ENCODE peak calls at places on chromosomes 6 and 20, in six cellular contexts. One of them, this sample, is unnamed.

GRCh38 chr6:49676671-49677281 is 36.6 kb downstream of the CRISP2 start:
- DNase-seq in GM12878: no peak
- DNase-seq in SK-N-SH: no peak
- DNase-seq in HepG2: no peak
- DNase-seq in H1: no peak
- DNase-seq in K562: no peak
- DNase-seq in this sample: no peak

GRCh38 chr6:138013949-138014348 is 93.3 kb downstream of the PERP start:
- DNase-seq in GM12878: no peak
- DNase-seq in SK-N-SH: no peak
- DNase-seq in HepG2: no peak
- DNase-seq in H1: no peak
- DNase-seq in K562: no peak
- DNase-seq in this sample: no peak

GRCh38 chr6:149941583-149942460 is at the start of gene ULBP2:
- DNase-seq in GM12878: no peak
- DNase-seq in SK-N-SH: peak; percentile 96
- DNase-seq in HepG2: no peak
- DNase-seq in H1: no peak
- DNase-seq in K562: peak; percentile 92
- DNase-seq in this sample: peak; percentile 87

GRCh38 chr6:42276008-42276890 is 58.6 kb upstream of the MRPS10 start:
- DNase-seq in GM12878: no peak
- DNase-seq in SK-N-SH: no peak
- DNase-seq in HepG2: no peak
- DNase-seq in H1: no peak
- DNase-seq in K562: no peak
- DNase-seq in this sample: no peak

GRCh38 chr20:2093200-2093781 is 8.3 kb upstream of the STK35 start:
- DNase-seq in GM12878: no peak
- DNase-seq in SK-N-SH: peak; percentile 36
- DNase-seq in HepG2: peak; percentile 50
- DNase-seq in H1: no peak
- DNase-seq in K562: peak; percentile 12
- DNase-seq in this sample: peak; percentile 59

GRCh38 chr6:117547688-117548621 is 54.4 kb downstream of the GOPC start:
- DNase-seq in GM12878: no peak
- DNase-seq in SK-N-SH: peak; percentile 80
- DNase-seq in HepG2: no peak
- DNase-seq in H1: no peak
- DNase-seq in K562: no peak
- DNase-seq in this sample: no peak

GRCh38 chr6:11111769-11112437 is 378 bp upstream of the ERVFRD-1 start:
- DNase-seq in GM12878: no peak
- DNase-seq in SK-N-SH: no peak
- DNase-seq in HepG2: no peak
- DNase-seq in H1: no peak
- DNase-seq in K562: peak; percentile 72
- DNase-seq in this sample: no peak

GRCh38 chr20:10249048-10249770 is 30.6 kb downstream of the SNAP25 start:
- DNase-seq in GM12878: no peak
- DNase-seq in SK-N-SH: no peak
- DNase-seq in HepG2: no peak
- DNase-seq in H1: no peak
- DNase-seq in K562: no peak
- DNase-seq in this sample: peak; percentile 94

GRCh38 chr20:62059926-62060630 is 5.6 kb downstream of the TAF4 start:
- DNase-seq in GM12878: no peak
- DNase-seq in SK-N-SH: no peak
- DNase-seq in HepG2: no peak
- DNase-seq in H1: no peak
- DNase-seq in K562: no peak
- DNase-seq in this sample: no peak

GRCh38 chr6:50128420-50129005 is 78.8 kb upstream of the DEFB112 start:
- DNase-seq in GM12878: no peak
- DNase-seq in SK-N-SH: peak; percentile 21
- DNase-seq in HepG2: peak; percentile 5
- DNase-seq in H1: no peak
- DNase-seq in K562: peak; percentile 23
- DNase-seq in this sample: peak; percentile 1

GRCh38 chr6:94045473-94045872 is 626.1 kb upstream of the EPHA7 start:
- DNase-seq in GM12878: no peak
- DNase-seq in SK-N-SH: no peak
- DNase-seq in HepG2: no peak
- DNase-seq in H1: no peak
- DNase-seq in K562: no peak
- DNase-seq in this sample: no peak

GRCh38 chr6:153044295-153044694 is 41.8 kb upstream of the MTRF1L start:
- DNase-seq in GM12878: no peak
- DNase-seq in SK-N-SH: no peak
- DNase-seq in HepG2: no peak
- DNase-seq in H1: no peak
- DNase-seq in K562: no peak
- DNase-seq in this sample: no peak

GRCh38 chr6:16473908-16474791 is 235.8 kb downstream of the GMPR start:
- DNase-seq in GM12878: peak; percentile 67
- DNase-seq in SK-N-SH: no peak
- DNase-seq in HepG2: no peak
- DNase-seq in H1: no peak
- DNase-seq in K562: no peak
- DNase-seq in this sample: no peak

GRCh38 chr20:34946661-34947060 is 8.9 kb downstream of the GSS start:
- DNase-seq in GM12878: no peak
- DNase-seq in SK-N-SH: no peak
- DNase-seq in HepG2: peak; percentile 58
- DNase-seq in H1: no peak
- DNase-seq in K562: no peak
- DNase-seq in this sample: no peak

GRCh38 chr6:16380220-16380809 is 141.9 kb downstream of the GMPR start:
- DNase-seq in GM12878: no peak
- DNase-seq in SK-N-SH: peak; percentile 32
- DNase-seq in HepG2: no peak
- DNase-seq in H1: no peak
- DNase-seq in K562: no peak
- DNase-seq in this sample: no peak

GRCh38 chr20:19382371-19382770 is 169.9 kb downstream of the SLC24A3 start:
- DNase-seq in GM12878: no peak
- DNase-seq in SK-N-SH: no peak
- DNase-seq in HepG2: no peak
- DNase-seq in H1: no peak
- DNase-seq in K562: no peak
- DNase-seq in this sample: no peak

GRCh38 chr20:19392344-19393140 is 180.1 kb downstream of the SLC24A3 start:
- DNase-seq in GM12878: no peak
- DNase-seq in SK-N-SH: no peak
- DNase-seq in HepG2: no peak
- DNase-seq in H1: no peak
- DNase-seq in K562: no peak
- DNase-seq in this sample: no peak

GRCh38 chr20:19384940-19385339 is 172.5 kb downstream of the SLC24A3 start:
- DNase-seq in GM12878: no peak
- DNase-seq in SK-N-SH: no peak
- DNase-seq in HepG2: no peak
- DNase-seq in H1: no peak
- DNase-seq in K562: no peak
- DNase-seq in this sample: no peak

GRCh38 chr20:19381947-19382346 is 169.5 kb downstream of the SLC24A3 start:
- DNase-seq in GM12878: no peak
- DNase-seq in SK-N-SH: no peak
- DNase-seq in HepG2: no peak
- DNase-seq in H1: no peak
- DNase-seq in K562: no peak
- DNase-seq in this sample: no peak

DNA sequence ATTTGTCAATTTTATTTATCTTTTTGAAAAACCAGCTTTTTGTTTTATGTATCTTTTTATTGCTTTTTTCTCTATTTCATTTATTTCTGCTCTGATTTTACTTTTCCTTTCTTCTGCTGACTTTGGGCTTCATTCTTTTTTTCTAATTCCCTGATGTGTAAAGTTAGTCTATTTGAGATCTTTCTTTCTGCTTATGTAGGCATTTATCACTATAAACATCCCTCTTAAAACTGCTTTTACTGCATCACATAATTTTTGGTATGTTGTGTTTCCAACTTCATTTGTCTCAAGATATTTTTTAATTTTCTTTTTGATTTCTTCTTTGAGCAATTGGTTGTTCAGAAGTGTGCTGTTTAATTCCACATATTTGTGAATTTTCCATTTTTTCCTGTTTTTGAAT is 174.8 kb downstream of the SLC24A3 start:
- DNase-seq in GM12878: no peak
- DNase-seq in SK-N-SH: no peak
- DNase-seq in HepG2: no peak
- DNase-seq in H1: no peak
- DNase-seq in K562: no peak
- DNase-seq in this sample: no peak
- H3K4me3 ChIP-seq in GM12878: no peak overlapping the region
- H3K4me3 ChIP-seq in SK-N-SH: no peak overlapping the region
- H3K4me3 ChIP-seq in HepG2: no peak overlapping the region
- H3K4me3 ChIP-seq in H1: no peak overlapping the region
- H3K4me3 ChIP-seq in K562: no peak overlapping the region
- H3K4me3 ChIP-seq in this sample: no peak overlapping the region

GRCh38 chr6:100724696-100725095 is 156.4 kb downstream of the ASCC3 start:
- DNase-seq in GM12878: no peak
- DNase-seq in SK-N-SH: no peak
- DNase-seq in HepG2: no peak
- DNase-seq in H1: no peak
- DNase-seq in K562: no peak
- DNase-seq in this sample: no peak

GRCh38 chr6:100731411-100731810 is 149.7 kb downstream of the ASCC3 start:
- DNase-seq in GM12878: no peak
- DNase-seq in SK-N-SH: no peak
- DNase-seq in HepG2: no peak
- DNase-seq in H1: no peak
- DNase-seq in K562: no peak
- DNase-seq in this sample: no peak

GRCh38 chr6:100730001-100730400 is 151.1 kb downstream of the ASCC3 start:
- DNase-seq in GM12878: no peak
- DNase-seq in SK-N-SH: no peak
- DNase-seq in HepG2: no peak
- DNase-seq in H1: no peak
- DNase-seq in K562: no peak
- DNase-seq in this sample: no peak

GRCh38 chr6:100726741-100727140 is 154.4 kb downstream of the ASCC3 start:
- DNase-seq in GM12878: no peak
- DNase-seq in SK-N-SH: no peak
- DNase-seq in HepG2: no peak
- DNase-seq in H1: no peak
- DNase-seq in K562: no peak
- DNase-seq in this sample: no peak

DNA sequence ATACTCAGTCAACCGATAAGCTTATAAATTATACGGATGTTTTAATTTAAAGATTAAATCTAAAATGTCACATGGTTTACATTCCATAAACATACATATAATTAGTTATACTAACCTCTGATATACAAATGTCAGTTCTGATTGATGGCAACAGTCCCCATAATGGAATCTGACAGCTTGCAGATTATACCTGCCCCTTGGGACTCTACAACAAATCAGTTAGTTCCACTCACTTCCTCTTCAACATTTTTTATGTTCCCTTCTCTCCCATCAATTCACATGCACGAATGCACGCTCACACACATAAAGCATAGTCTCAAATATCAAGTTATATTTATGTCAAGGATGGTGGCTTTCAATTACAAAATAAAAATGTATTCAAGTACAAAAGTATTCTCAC is 150.5 kb downstream of the ASCC3 start:
- DNase-seq in GM12878: no peak
- DNase-seq in SK-N-SH: no peak
- DNase-seq in HepG2: no peak
- DNase-seq in H1: no peak
- DNase-seq in K562: no peak
- DNase-seq in this sample: no peak
- TF ChIP-seq CHD2 in GM12878: no peak
- TF ChIP-seq CHD2 in SK-N-SH: no peak
- TF ChIP-seq CHD2 in HepG2: no peak
- TF ChIP-seq CHD2 in H1: no peak
- TF ChIP-seq CHD2 in K562: no peak
- TF ChIP-seq CHD2 in this sample: no peak

GRCh38 chr6:89941847-89942497 is 47.7 kb downstream of the GJA10 start:
- DNase-seq in GM12878: no peak
- DNase-seq in SK-N-SH: no peak
- DNase-seq in HepG2: no peak
- DNase-seq in H1: no peak
- DNase-seq in K562: no peak
- DNase-seq in this sample: no peak

GRCh38 chr6:89942601-89943000 is 48.3 kb downstream of the GJA10 start:
- DNase-seq in GM12878: no peak
- DNase-seq in SK-N-SH: no peak
- DNase-seq in HepG2: no peak
- DNase-seq in H1: no peak
- DNase-seq in K562: no peak
- DNase-seq in this sample: no peak

GRCh38 chr6:89941031-89941775 is 46.9 kb downstream of the GJA10 start:
- DNase-seq in GM12878: no peak
- DNase-seq in SK-N-SH: no peak
- DNase-seq in HepG2: peak; percentile 77
- DNase-seq in H1: no peak
- DNase-seq in K562: no peak
- DNase-seq in this sample: no peak

GRCh38 chr6:89944181-89944755 is 50.0 kb downstream of the GJA10 start:
- DNase-seq in GM12878: no peak
- DNase-seq in SK-N-SH: no peak
- DNase-seq in HepG2: no peak
- DNase-seq in H1: no peak
- DNase-seq in K562: no peak
- DNase-seq in this sample: no peak

DNA sequence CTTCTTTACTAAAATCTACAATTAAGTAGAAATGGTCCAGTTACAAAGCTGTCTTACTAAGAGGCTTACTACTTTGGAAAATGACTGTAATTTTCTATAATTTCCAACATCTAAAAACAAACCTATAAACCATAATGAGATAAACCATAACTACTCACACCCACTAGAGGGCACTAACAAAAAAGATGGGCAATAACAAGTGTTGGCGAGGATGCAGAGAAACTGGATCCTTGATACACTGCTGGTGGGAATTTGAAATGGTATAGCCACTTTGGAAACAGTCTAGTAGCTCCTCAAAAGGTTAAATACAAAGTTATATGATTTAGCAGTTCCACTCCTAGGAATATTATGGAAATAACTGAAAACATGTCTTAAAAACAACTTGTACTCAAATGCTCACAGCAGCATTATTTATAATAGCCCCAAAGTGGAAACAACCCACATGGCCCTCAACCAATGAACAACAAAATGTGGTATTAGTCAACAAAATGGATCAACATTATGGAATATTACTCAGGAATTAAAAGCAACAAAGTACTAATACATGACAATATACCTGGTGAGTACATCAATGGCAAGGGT is 50.6 kb downstream of the GJA10 start:
- DNase-seq in GM12878: no peak
- DNase-seq in SK-N-SH: no peak
- DNase-seq in HepG2: peak; percentile 4
- DNase-seq in H1: no peak
- DNase-seq in K562: peak; percentile 12
- DNase-seq in this sample: peak; percentile 28
- H3K4me3 ChIP-seq in GM12878: no peak overlapping the region
- H3K4me3 ChIP-seq in SK-N-SH: no peak overlapping the region
- H3K4me3 ChIP-seq in HepG2: no peak overlapping the region
- H3K4me3 ChIP-seq in H1: no peak overlapping the region
- H3K4me3 ChIP-seq in K562: no peak overlapping the region
- H3K4me3 ChIP-seq in this sample: no peak overlapping the region

GRCh38 chr6:145801021-145801420 is 13.6 kb downstream of the FBXO30 start:
- DNase-seq in GM12878: no peak
- DNase-seq in SK-N-SH: no peak
- DNase-seq in HepG2: no peak
- DNase-seq in H1: no peak
- DNase-seq in K562: no peak
- DNase-seq in this sample: no peak
- TF ChIP-seq CHD2 in GM12878: no peak
- TF ChIP-seq CHD2 in SK-N-SH: no peak
- TF ChIP-seq CHD2 in HepG2: no peak
- TF ChIP-seq CHD2 in H1: no peak
- TF ChIP-seq CHD2 in K562: no peak
- TF ChIP-seq CHD2 in this sample: no peak

This sample was measured in A549.